ENCODE peak calls at places on chromosome 1, in seven cellular contexts. L is transverse colon; M is A549; C is EL; D is sigmoid colon; O is activated naive CD4-positive, alpha-beta T cell treated with anti-CD3 and anti-CD28 coated beads, Interleukin-2, amount 10 ng/mL, durations not matched to agents 7 days and 5 days; I is ureter. X is an unnamed sample.

GRCh38 chr1:203534526-203534925 is 40.6 kb downstream of the OPTC start:
- DNase-seq in L (peak; percentile 66), M (peak; percentile 49), C (peak; percentile 98), D (peak; percentile 98), O (no peak), I (peak; percentile 59), X (no peak)

GRCh38 chr1:31505884-31506497 is 70.3 kb upstream of the TINAGL1 start:
- DNase-seq in L (no peak), M (no peak), C (peak; percentile 82), D (no peak), O (peak; percentile 64), I (peak; percentile 28), X (no peak)

GRCh38 chr1:35281565-35281964 is 13.1 kb downstream of the ZMYM4 start:
- DNase-seq in L (no peak), M (no peak), C (no peak), D (no peak), O (no peak), I (no peak), X (no peak)

GRCh38 chr1:47722909-47723580 is 274.1 kb downstream of the TRABD2B start:
- DNase-seq in L (peak; percentile 80), M (no peak), C (no peak), D (no peak), O (no peak), I (no peak), X (no peak)

GRCh38 chr1:174965006-174965971 is 34.5 kb upstream of the CACYBP start:
- DNase-seq in L (peak; percentile 48), M (no peak), C (no peak), D (no peak), O (peak; percentile 47), I (no peak), X (no peak)

GRCh38 chr1:229028509-229028908 is 242.4 kb upstream of the RAB4A start:
- DNase-seq in L (no peak), M (no peak), C (no peak), D (no peak), O (no peak), I (no peak), X (no peak)

GRCh38 chr1:204079608-204079999 is 6.7 kb downstream of the SOX13 start:
- DNase-seq in L (no peak), M (no peak), C (peak; percentile 35), D (peak; percentile 59), O (no peak), I (no peak), X (no peak)

GRCh38 chr1:51019811-51020210 is 49.8 kb downstream of the CDKN2C start:
- DNase-seq in L (no peak), M (no peak), C (no peak), D (no peak), O (no peak), I (no peak), X (no peak)

GRCh38 chr1:245825128-245825901 is 670.5 kb downstream of the KIF26B start:
- DNase-seq in L (no peak), M (no peak), C (no peak), D (no peak), O (no peak), I (no peak), X (no peak)

GRCh38 chr1:151145158-151146071 is 1.0 kb downstream of the SEMA6C start:
- DNase-seq in L (no peak), M (no peak), C (peak; percentile 21), D (peak; percentile 73), O (peak; percentile 47), I (no peak), X (no peak)

GRCh38 chr1:163999131-163999530 is 559.9 kb upstream of the PBX1 start:
- DNase-seq in L (no peak), M (no peak), C (no peak), D (no peak), O (no peak), I (no peak), X (no peak)

GRCh38 chr1:67629370-67630075 is 55.5 kb upstream of the GADD45A start:
- DNase-seq in L (no peak), M (no peak), C (no peak), D (no peak), O (no peak), I (no peak), X (no peak)

GRCh38 chr1:26126321-26127084 is 14.9 kb downstream of the PDIK1L start:
- DNase-seq in L (peak; percentile 56), M (no peak), C (no peak), D (no peak), O (peak; percentile 71), I (peak; percentile 65), X (no peak)

GRCh38 chr1:198556969-198557368 is 16.5 kb upstream of the ATP6V1G3 start:
- DNase-seq in L (peak; percentile 46), M (no peak), C (peak; percentile 14), D (no peak), O (peak; percentile 79), I (no peak), X (no peak)

GRCh38 chr1:109216662-109217061 is 2.9 kb downstream of the SARS1 start:
- DNase-seq in L (peak; percentile 36), M (no peak), C (no peak), D (no peak), O (no peak), I (no peak), X (no peak)

GRCh38 chr1:228393268-228393699 is 13.4 kb downstream of the TRIM11 start:
- DNase-seq in L (peak; percentile 51), M (no peak), C (peak; percentile 87), D (peak; percentile 69), O (no peak), I (no peak), X (no peak)

GRCh38 chr1:10624256-10625050 is 149.7 kb downstream of the PEX14 start:
- DNase-seq in L (no peak), M (no peak), C (no peak), D (peak; percentile 63), O (no peak), I (no peak), X (no peak)

GRCh38 chr1:59880735-59881134 is 45.8 kb downstream of the CYP2J2 start:
- DNase-seq in L (no peak), M (no peak), C (no peak), D (no peak), O (no peak), I (no peak), X (no peak)

GRCh38 chr1:39818482-39818881 is 29.8 kb upstream of the BMP8B start:
- DNase-seq in L (peak; percentile 86), M (no peak), C (no peak), D (no peak), O (no peak), I (peak; percentile 87), X (no peak)

GRCh38 chr1:19204665-19205266 is 5.3 kb downstream of the UBR4 start:
- DNase-seq in L (no peak), M (no peak), C (peak; percentile 47), D (no peak), O (no peak), I (no peak), X (no peak)

GRCh38 chr1:53469373-53469772 is 10.2 kb downstream of the DMRTB1 start:
- DNase-seq in L (no peak), M (no peak), C (no peak), D (no peak), O (no peak), I (no peak), X (no peak)

GRCh38 chr1:7583291-7584096 is 187.6 kb upstream of the VAMP3 start:
- DNase-seq in L (no peak), M (no peak), C (no peak), D (peak; percentile 43), O (no peak), I (no peak), X (no peak)

GRCh38 chr1:210358511-210359148 is 29.9 kb downstream of the HHAT start:
- DNase-seq in L (no peak), M (no peak), C (no peak), D (no peak), O (no peak), I (no peak), X (no peak)

GRCh38 chr1:29502225-29502755 is 266.0 kb downstream of the PTPRU start:
- DNase-seq in L (no peak), M (no peak), C (no peak), D (peak; percentile 15), O (no peak), I (no peak), X (no peak)